ENCODE peak calls at places on chromosomes 6 and 20, in six cellular contexts. I, H, L, Q, W and R are unnamed samples.

GRCh38 chr6:169933251-169933821 is 181.9 kb downstream of the ERMARD start:
- DNase-seq in I (no peak), H (peak), L (no peak), Q (no peak), W (no peak), R (peak)

GRCh38 chr6:43716099-43716498 is 28.5 kb upstream of the MRPS18A start:
- DNase-seq in I (peak), H (peak), L (no peak), Q (no peak), W (no peak), R (no peak)

GRCh38 chr6:168533428-168533827 is 92.4 kb downstream of the SMOC2 start:
- DNase-seq in I (no peak), H (no peak), L (no peak), Q (no peak), W (no peak), R (no peak)

GRCh38 chr20:19213946-19214490 is 1.6 kb downstream of the SLC24A3 start:
- DNase-seq in I (no peak), H (no peak), L (no peak), Q (no peak), W (no peak), R (no peak)

GRCh38 chr6:28648035-28648877 is 122.6 kb downstream of the GPX5 start:
- DNase-seq in I (peak), H (no peak), L (no peak), Q (peak), W (peak), R (peak)

GRCh38 chr6:64712606-64713005 is 994.4 kb downstream of the EYS start:
- DNase-seq in I (peak), H (no peak), L (no peak), Q (no peak), W (no peak), R (no peak)

GRCh38 chr6:147909645-147910044 is 401.2 kb downstream of the SAMD5 start:
- DNase-seq in I (no peak), H (no peak), L (no peak), Q (peak), W (no peak), R (no peak)

GRCh38 chr20:38211200-38212097 is 46.4 kb upstream of the TGM2 start:
- DNase-seq in I (no peak), H (no peak), L (peak), Q (no peak), W (no peak), R (no peak)

GRCh38 chr6:136330634-136331033 is 41.0 kb upstream of the BCLAF1 start:
- DNase-seq in I (no peak), H (no peak), L (no peak), Q (no peak), W (no peak), R (no peak)

GRCh38 chr20:36378686-36379085 is 72.5 kb downstream of the DLGAP4 start:
- DNase-seq in I (no peak), H (no peak), L (no peak), Q (no peak), W (no peak), R (no peak)

GRCh38 chr6:116012471-116012949 is 48.2 kb downstream of the FRK start:
- DNase-seq in I (peak), H (no peak), L (no peak), Q (peak), W (no peak), R (no peak)

GRCh38 chr6:32114853-32115252 is 5.7 kb upstream of the TNXB start:
- DNase-seq in I (no peak), H (no peak), L (no peak), Q (peak), W (no peak), R (no peak)

GRCh38 chr20:23244916-23245552 is 105.6 kb upstream of the NXT1 start:
- DNase-seq in I (no peak), H (no peak), L (no peak), Q (no peak), W (no peak), R (no peak)

GRCh38 chr6:117976030-117976651 is 69.1 kb downstream of the SLC35F1 start:
- DNase-seq in I (peak), H (no peak), L (no peak), Q (peak), W (peak), R (no peak)

GRCh38 chr20:62363920-62364851 is 2.9 kb downstream of the LAMA5 start:
- DNase-seq in I (no peak), H (peak), L (no peak), Q (peak), W (peak), R (peak)

GRCh38 chr6:63640062-63640461 is 4.5 kb downstream of the PHF3 start:
- DNase-seq in I (peak), H (no peak), L (no peak), Q (peak), W (no peak), R (no peak)

GRCh38 chr6:107114872-107115694 is at the start of gene BEND3:
- DNase-seq in I (no peak), H (peak), L (no peak), Q (no peak), W (peak), R (peak)

GRCh38 chr6:149834513-149835481 is 29.4 kb downstream of the LRP11 start:
- DNase-seq in I (peak), H (no peak), L (peak), Q (no peak), W (peak), R (peak)

GRCh38 chr6:168683621-168684020 is 242.6 kb downstream of the SMOC2 start:
- DNase-seq in I (no peak), H (no peak), L (no peak), Q (no peak), W (no peak), R (no peak)

GRCh38 chr20:18030020-18030419 is 27.7 kb downstream of the OVOL2 start:
- DNase-seq in I (no peak), H (no peak), L (no peak), Q (no peak), W (no peak), R (no peak)

GRCh38 chr6:23307516-23307915 is 738.1 kb downstream of the HDGFL1 start:
- DNase-seq in I (no peak), H (no peak), L (no peak), Q (no peak), W (no peak), R (no peak)
- H3K4me3 ChIP-seq in I (no peak), H (no peak), L (no peak), Q (no peak), W (no peak), R (no peak)

GRCh38 chr6:164344801-164345291 is 930.3 kb downstream of the QKI start:
- DNase-seq in I (no peak), H (no peak), L (no peak), Q (no peak), W (no peak), R (peak)

GRCh38 chr6:164345856-164346496 is 931.5 kb downstream of the QKI start:
- DNase-seq in I (no peak), H (no peak), L (no peak), Q (no peak), W (no peak), R (no peak)

GRCh38 chr6:164346631-164347030 is 932.1 kb downstream of the QKI start:
- DNase-seq in I (no peak), H (no peak), L (no peak), Q (no peak), W (no peak), R (no peak)

GRCh38 chr6:164347455-164347854 is 932.9 kb downstream of the QKI start:
- DNase-seq in I (no peak), H (no peak), L (no peak), Q (no peak), W (no peak), R (no peak)

GRCh38 chr6:164345340-164345739 is 930.8 kb downstream of the QKI start:
- DNase-seq in I (no peak), H (no peak), L (no peak), Q (no peak), W (no peak), R (no peak)
- H3K27ac ChIP-seq in I (no peak), H (no peak), L (no peak), Q (no peak), W (no peak), R (peak)

GRCh38 chr6:97705568-97705967 is 422.6 kb upstream of the MMS22L start:
- DNase-seq in I (no peak), H (no peak), L (no peak), Q (no peak), W (no peak), R (peak)
- TF ChIP-seq CTCF in I (peak), H (peak), L (no peak), Q (peak), W (no peak), R (peak)

DNA sequence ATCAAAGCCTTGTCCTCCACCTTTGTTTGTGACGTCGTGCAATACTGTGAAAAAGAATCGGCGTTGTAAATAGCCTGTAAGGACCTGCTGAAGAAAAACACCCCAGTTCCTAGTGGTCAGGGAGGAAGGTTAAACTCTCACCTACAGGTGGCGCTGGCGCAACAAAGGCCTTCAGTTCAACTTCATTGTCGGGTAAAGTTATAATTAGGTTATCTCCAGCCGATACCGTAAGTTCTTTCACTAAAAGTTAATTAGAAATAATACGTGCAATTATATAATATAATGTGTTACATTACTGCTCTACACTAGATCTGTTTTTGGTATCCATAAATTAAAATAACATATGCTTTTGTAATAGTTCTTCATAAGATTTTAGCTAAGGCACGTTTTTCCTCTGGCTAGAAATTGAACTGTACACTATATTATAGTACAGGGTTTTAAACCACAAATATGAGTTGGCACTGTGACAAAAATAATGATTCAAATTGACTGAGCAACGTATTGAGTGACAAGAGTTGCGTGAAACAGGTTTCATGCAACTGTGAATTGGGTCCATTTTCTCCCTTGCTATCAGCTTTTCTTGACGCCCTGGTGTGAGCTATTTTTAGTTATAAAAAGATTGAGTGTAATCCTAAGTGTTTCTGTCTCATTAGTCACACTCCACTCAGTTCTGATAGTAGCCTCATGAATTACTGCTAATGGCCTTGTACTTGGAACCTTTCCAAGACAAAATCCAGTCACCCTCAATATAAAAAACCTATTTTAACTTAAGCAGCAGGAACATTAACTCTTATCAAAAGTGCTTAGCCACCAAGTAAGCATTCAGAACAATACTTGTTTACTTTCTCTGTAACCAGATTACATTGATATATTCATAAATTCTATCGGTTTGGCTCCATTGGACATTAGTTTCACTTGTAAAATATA is 62.3 kb downstream of the KIAA0319 start:
- DNase-seq in I (peak), H (no peak), L (peak), Q (peak), W (peak), R (peak)
- H3K4me3 ChIP-seq in I (no peak), H (no peak), L (no peak), Q (no peak), W (no peak), R (no peak)

DNA sequence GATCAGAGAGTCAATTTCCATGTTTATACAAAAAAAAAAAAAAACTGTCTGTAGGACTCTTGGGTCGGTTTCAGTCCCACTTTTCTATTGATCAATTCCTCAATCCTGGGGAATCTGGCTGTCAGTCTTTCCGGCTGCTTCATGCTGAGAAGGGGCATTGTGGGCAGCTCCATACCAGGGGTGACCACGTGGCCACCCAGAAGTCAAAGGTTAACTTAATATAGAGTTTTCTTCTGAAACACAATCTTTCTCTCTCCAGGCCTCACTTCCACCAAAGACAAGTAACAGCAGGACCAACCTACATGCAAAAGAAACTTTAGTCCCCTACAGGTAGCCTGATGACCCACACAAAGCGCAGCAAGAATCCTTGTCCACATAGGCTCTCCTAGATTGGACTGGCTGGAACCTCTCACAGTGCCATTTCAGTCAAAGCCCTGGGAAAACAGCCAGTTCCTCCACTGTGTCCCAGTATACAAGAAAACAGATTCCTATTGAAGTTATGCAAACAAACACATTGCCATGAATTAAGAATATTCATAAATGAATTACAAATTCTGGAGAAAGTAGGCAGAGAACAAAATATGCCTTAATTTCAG is 18.5 kb upstream of the SERPINB9 start:
- DNase-seq in I (no peak), H (no peak), L (no peak), Q (no peak), W (no peak), R (peak)
- H3K27ac ChIP-seq in I (no peak), H (no peak), L (no peak), Q (no peak), W (no peak), R (no peak)

GRCh38 chr20:44195613-44196012 is 8.6 kb upstream of the JPH2 start:
- DNase-seq in I (no peak), H (no peak), L (no peak), Q (no peak), W (no peak), R (no peak)

GRCh38 chr20:44199877-44200276 is 10.7 kb downstream of the OSER1 start:
- DNase-seq in I (no peak), H (no peak), L (no peak), Q (no peak), W (no peak), R (no peak)

GRCh38 chr20:44198872-44199271 is 11.7 kb downstream of the OSER1 start:
- DNase-seq in I (no peak), H (no peak), L (no peak), Q (no peak), W (no peak), R (no peak)

GRCh38 chr20:44193801-44194200 is 6.8 kb upstream of the JPH2 start:
- DNase-seq in I (no peak), H (no peak), L (no peak), Q (no peak), W (no peak), R (no peak)

DNA sequence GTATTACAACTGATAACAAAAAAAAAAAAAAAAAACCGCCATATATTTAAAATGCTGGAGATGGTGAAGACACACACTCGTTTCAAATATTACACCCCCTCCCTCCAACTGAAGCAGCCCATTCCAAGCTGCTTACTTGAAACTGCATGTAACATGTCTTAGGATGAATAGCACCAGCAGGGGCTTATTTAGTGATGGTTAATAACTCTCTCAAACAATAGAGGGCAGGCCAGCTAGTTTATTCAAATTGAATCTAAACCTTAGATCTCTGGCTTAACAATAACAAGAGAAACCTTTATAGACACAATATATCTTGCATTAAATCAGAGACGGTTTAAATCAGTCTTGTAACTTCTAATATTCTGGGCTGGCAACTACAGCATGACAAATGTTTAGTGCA is 9.3 kb upstream of the JPH2 start:
- DNase-seq in I (no peak), H (no peak), L (no peak), Q (no peak), W (no peak), R (no peak)
- TF ChIP-seq CTCF in I (no peak), H (no peak), L (no peak), Q (peak), W (no peak), R (no peak)

GRCh38 chr6:82166493-82166892 is 81.1 kb downstream of the IBTK start:
- DNase-seq in I (no peak), H (no peak), L (no peak), Q (no peak), W (no peak), R (no peak)
- H3K4me3 ChIP-seq in I (no peak), H (no peak), L (no peak), Q (no peak), W (no peak), R (no peak)

GRCh38 chr6:142794424-142794823 is 150.6 kb downstream of the HIVEP2 start:
- DNase-seq in I (no peak), H (no peak), L (no peak), Q (no peak), W (no peak), R (no peak)

GRCh38 chr6:142800240-142800639 is 144.7 kb downstream of the HIVEP2 start:
- DNase-seq in I (no peak), H (no peak), L (no peak), Q (no peak), W (no peak), R (no peak)

GRCh38 chr6:142796571-142796970 is 148.4 kb downstream of the HIVEP2 start:
- DNase-seq in I (peak), H (no peak), L (no peak), Q (peak), W (no peak), R (no peak)

GRCh38 chr6:142796024-142796423 is 149.0 kb downstream of the HIVEP2 start:
- DNase-seq in I (no peak), H (no peak), L (no peak), Q (no peak), W (no peak), R (no peak)

DNA sequence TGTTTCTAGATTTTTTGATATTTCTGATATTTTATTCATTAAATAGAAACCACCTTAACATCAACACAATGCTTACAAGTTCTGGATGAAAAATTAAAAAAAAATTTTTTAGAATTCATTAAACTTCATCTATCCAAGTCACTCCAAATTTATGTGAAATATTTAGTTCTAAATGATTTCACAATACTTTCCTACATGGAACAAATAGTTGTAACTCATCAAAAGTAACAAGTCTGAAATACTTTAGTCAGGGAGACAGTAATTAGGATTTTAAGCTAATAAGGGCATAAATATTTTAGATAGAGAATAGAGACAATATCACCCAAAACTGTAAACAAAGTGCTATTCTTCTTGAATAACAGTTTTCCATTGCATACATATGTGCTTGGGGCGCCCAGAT is 147.8 kb downstream of the HIVEP2 start:
- DNase-seq in I (no peak), H (no peak), L (no peak), Q (no peak), W (no peak), R (no peak)
- H3K27ac ChIP-seq in I (no peak), H (no peak), L (no peak), Q (no peak), W (no peak), R (no peak)

DNA sequence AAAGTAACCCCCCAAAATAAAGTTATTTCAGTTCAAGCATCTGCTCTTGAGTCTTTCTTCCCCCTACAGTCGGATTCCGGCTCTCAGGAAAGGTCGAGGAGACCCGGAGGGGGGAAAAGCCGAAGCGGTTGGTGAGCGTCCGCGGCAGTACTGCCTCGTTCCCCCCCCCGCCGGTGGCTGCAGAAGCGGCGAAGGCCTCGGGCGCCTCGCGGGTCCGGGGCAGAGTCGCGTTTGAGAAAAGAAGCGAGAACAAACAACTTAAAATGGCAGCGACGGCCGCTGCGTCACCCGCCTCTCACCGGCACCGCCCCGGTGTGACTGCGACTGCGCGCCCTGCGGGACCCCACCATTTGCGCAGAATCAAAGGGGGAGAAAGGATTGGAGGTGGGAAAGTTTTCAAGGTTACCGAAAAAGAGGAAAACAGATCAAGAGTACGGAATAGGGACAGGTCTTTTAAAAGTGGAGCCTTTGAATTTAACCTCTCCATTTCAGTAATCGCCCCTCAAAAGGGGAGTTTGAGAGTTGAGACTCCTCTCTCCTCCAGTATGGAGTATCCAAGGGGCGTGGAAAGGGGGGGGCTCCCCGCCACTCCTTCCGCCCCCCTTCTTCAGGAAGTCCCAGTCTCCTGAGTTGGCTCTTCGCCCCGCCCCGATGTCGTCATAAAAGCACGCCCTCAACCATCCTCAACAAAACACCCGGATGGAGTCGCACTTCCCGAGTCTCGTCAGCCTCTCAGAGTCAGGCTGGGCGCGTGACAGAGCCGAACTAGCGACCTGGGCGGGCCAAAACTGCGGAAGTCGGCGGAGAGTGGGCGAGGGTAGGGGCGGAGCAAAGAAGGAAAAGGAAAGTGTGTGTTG is 1.9 kb upstream of the C6orf62 start:
- DNase-seq in I (peak), H (peak), L (peak), Q (peak), W (peak), R (peak)
- TF ChIP-seq CTCF in I (no peak), H (no peak), L (no peak), Q (no peak), W (peak), R (no peak)

DNA sequence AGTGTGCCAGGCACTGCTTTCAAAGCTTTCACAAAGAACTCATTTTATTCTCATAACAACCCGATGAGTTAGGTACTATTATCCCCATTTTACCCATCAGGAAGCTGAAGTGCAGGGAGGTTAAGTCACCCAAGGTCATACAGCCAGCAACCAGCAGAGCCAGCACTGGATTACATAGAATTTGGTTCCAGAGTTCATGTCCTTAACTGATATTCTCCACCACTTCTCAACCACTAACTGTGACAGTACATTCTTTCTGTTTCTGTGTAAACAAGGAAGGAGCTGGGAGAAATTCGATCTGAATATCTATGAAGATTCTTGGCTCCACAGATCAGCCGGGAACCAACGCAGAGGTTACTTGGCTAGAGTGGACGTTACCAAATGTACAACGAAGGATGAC is 98.0 kb downstream of the KIF16B start:
- DNase-seq in I (peak), H (no peak), L (no peak), Q (peak), W (peak), R (no peak)
- H3K4me3 ChIP-seq in I (no peak), H (no peak), L (no peak), Q (no peak), W (no peak), R (no peak)